ENCODE peak calls at places on chromosomes 2 and 18, in ten cellular contexts. N is CD8-positive, alpha-beta memory T cell; Q is BJ; G is fibroblast of pulmonary artery; C is cardiac fibroblast; Y is AG10803; T is GM23338; S is upper lobe of right lung; D is adrenal gland; B is heart right ventricle. Z is an unnamed sample.

GRCh38 chr2:157725856-157726255 is 97.2 kb upstream of the ACVR1C start:
- DNase-seq in N (no peak), Q (no peak), G (no peak), C (no peak), Y (peak; percentile 3), T (no peak), S (no peak), D (no peak), B (no peak), Z (peak; percentile 49)

GRCh38 chr2:100818606-100819364 is 1.2 kb upstream of the NPAS2 start:
- DNase-seq in N (peak; percentile 17), Q (no peak), G (peak; percentile 93), C (peak; percentile 93), Y (peak; percentile 65), T (peak; percentile 80), S (peak; percentile 80), D (peak; percentile 79), B (peak; percentile 67), Z (no peak)

GRCh38 chr2:174003635-174004310 is 38.6 kb upstream of the SP3 start:
- DNase-seq in N (no peak), Q (no peak), G (no peak), C (no peak), Y (no peak), T (peak; percentile 48), S (no peak), D (no peak), B (no peak), Z (no peak)

GRCh38 chr2:191451116-191451515 is 205.9 kb downstream of the MYO1B start:
- DNase-seq in N (no peak), Q (no peak), G (no peak), C (no peak), Y (no peak), T (no peak), S (no peak), D (no peak), B (no peak), Z (no peak)

GRCh38 chr18:76306685-76307292 is 188.3 kb downstream of the ZNF516 start:
- DNase-seq in N (no peak), Q (no peak), G (no peak), C (no peak), Y (no peak), T (peak; percentile 66), S (no peak), D (no peak), B (no peak), Z (no peak)

GRCh38 chr18:63949068-63949737 is at the start of gene HMSD:
- DNase-seq in N (no peak), Q (no peak), G (no peak), C (peak; percentile 36), Y (peak; percentile 22), T (peak; percentile 83), S (peak; percentile 88), D (no peak), B (peak; percentile 52), Z (no peak)

GRCh38 chr2:220178991-220179695 is 551.7 kb downstream of the SLC4A3 start:
- DNase-seq in N (no peak), Q (no peak), G (no peak), C (no peak), Y (no peak), T (no peak), S (no peak), D (no peak), B (no peak), Z (no peak)

GRCh38 chr2:11692966-11693521 is 23.0 kb upstream of the NTSR2 start:
- DNase-seq in N (peak; percentile 59), Q (no peak), G (peak; percentile 74), C (peak; percentile 72), Y (peak; percentile 53), T (peak; percentile 92), S (no peak), D (peak; percentile 78), B (no peak), Z (no peak)

GRCh38 chr18:70296289-70296688 is 7.4 kb downstream of the SOCS6 start:
- DNase-seq in N (no peak), Q (no peak), G (no peak), C (no peak), Y (no peak), T (no peak), S (no peak), D (no peak), B (peak; percentile 21), Z (no peak)

GRCh38 chr2:24838541-24838940 is 45.3 kb downstream of the CENPO start:
- DNase-seq in N (no peak), Q (no peak), G (no peak), C (no peak), Y (no peak), T (no peak), S (no peak), D (no peak), B (no peak), Z (no peak)
- H3K4me3 ChIP-seq in N (no peak overlapping the region), Q (no peak overlapping the region), G (no peak overlapping the region), C (no peak overlapping the region), Y (no peak overlapping the region), T (no peak overlapping the region), S (no peak overlapping the region), D (no peak overlapping the region), B (no peak overlapping the region), Z (no peak overlapping the region)

DNA sequence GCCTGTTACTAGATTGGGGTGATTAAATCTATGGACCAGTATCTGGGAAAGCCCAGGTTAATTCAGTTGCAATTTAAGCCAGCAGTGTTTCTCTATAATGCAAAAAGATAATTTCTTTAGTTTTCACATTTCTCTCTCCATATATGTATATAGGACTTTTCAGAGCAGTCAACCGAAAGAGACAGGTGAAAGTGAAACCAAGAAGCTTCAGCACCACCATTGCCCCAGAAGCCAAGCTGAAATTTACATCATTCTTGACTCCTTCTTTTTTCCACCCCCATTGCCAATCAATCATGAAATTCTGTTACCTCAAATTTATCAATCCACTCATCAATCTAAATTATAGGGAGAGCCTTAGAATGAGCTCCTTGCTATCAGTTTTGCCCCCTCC is 2.8 kb upstream of the LRP2 start:
- DNase-seq in N (peak; percentile 8), Q (no peak), G (no peak), C (no peak), Y (no peak), T (peak; percentile 10), S (no peak), D (no peak), B (no peak), Z (no peak)
- H3K4me3 ChIP-seq in N (peak overlapping the region; percentile 71), Q (no peak overlapping the region), G (peak overlapping the region; percentile 53), C (peak overlapping the region; percentile 49), Y (peak overlapping the region; percentile 52), T (peak overlapping the region; percentile 82), S (peak overlapping the region; percentile 58), D (peak overlapping the region; percentile 35), B (no peak overlapping the region), Z (no peak overlapping the region)

GRCh38 chr2:222621893-222622292 is 34.0 kb downstream of the FARSB start:
- DNase-seq in N (no peak), Q (no peak), G (no peak), C (no peak), Y (no peak), T (no peak), S (no peak), D (no peak), B (no peak), Z (no peak)
- H3K4me3 ChIP-seq in N (no peak overlapping the region), Q (no peak overlapping the region), G (no peak overlapping the region), C (no peak overlapping the region), Y (no peak overlapping the region), T (no peak overlapping the region), S (no peak overlapping the region), D (no peak overlapping the region), B (no peak overlapping the region), Z (no peak overlapping the region)

GRCh38 chr2:26678026-26678425 is 14.5 kb upstream of the KCNK3 start:
- DNase-seq in N (no peak), Q (no peak), G (no peak), C (peak; percentile 15), Y (peak; percentile 18), T (no peak), S (no peak), D (peak; percentile 14), B (no peak), Z (no peak)
- H3K4me3 ChIP-seq in N (no peak overlapping the region), Q (no peak overlapping the region), G (no peak overlapping the region), C (no peak overlapping the region), Y (no peak overlapping the region), T (no peak overlapping the region), S (no peak overlapping the region), D (no peak overlapping the region), B (no peak overlapping the region), Z (no peak overlapping the region)

DNA sequence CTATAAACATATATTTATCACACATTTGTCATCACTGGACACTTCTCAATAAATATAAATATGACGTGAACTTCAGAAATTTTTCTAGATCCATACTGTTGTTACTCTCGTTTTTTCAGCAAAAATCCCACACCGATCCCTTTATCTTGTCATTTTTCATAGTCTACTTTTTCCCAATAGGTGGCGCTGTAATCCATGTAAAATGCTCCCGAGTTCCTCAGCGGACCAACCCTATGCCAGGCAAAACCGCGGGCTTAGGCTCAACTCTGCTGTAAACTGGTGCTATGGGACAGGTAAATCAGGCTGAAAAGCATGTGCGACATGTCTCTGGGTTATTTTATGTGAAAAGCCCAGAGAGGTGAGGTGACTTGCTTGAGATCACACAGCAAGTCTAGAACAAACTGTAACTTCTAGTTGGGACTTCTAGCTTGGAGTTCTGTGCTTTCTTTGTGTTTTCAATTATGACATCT is 104.0 kb downstream of the COBLL1 start:
- DNase-seq in N (no peak), Q (no peak), G (peak; percentile 72), C (peak; percentile 74), Y (peak; percentile 64), T (peak; percentile 95), S (peak; percentile 73), D (peak; percentile 70), B (peak; percentile 27), Z (no peak)
- H3K4me3 ChIP-seq in N (no peak overlapping the region), Q (no peak overlapping the region), G (no peak overlapping the region), C (no peak overlapping the region), Y (no peak overlapping the region), T (no peak overlapping the region), S (no peak overlapping the region), D (no peak overlapping the region), B (no peak overlapping the region), Z (no peak overlapping the region)

GRCh38 chr2:42050350-42051167 is 2.7 kb downstream of the PKDCC start:
- DNase-seq in N (no peak), Q (no peak), G (peak; percentile 42), C (peak; percentile 58), Y (no peak), T (no peak), S (no peak), D (no peak), B (no peak), Z (no peak)
- H3K4me3 ChIP-seq in N (no peak overlapping the region), Q (no peak overlapping the region), G (peak overlapping the region; percentile 93), C (peak overlapping the region; percentile 91), Y (peak overlapping the region; percentile 89), T (no peak overlapping the region), S (peak overlapping the region; percentile 63), D (no peak overlapping the region), B (peak overlapping the region; percentile 98), Z (peak overlapping the region; percentile 80)

Z was measured in skeletal muscle cell.